ENCODE peak calls at places on chromosome 22, in eight cellular contexts. X is gastrocnemius medialis; Q is Peyer's patch; L is ovary; M is CD8-positive, alpha-beta memory T cell; K is CD4-positive, alpha-beta memory T cell; R is uterus; F is aorta. N is an unnamed sample. For H3K4me1, the result is how much of the 10 kb centered on the place peaks cover.

GRCh38 chr22:47854226-47854625 is 1091.8 kb downstream of the TBC1D22A start:
- DNase-seq in X (no peak), Q (no peak), L (no peak), M (no peak), K (no peak), R (no peak), F (no peak), N (no peak)

GRCh38 chr22:48826546-48826945 is 1001.1 kb downstream of the BRD1 start:
- DNase-seq in X (no peak), Q (no peak), L (no peak), M (no peak), K (no peak), R (no peak), F (no peak), N (peak)

GRCh38 chr22:35357883-35358621 is 22.8 kb upstream of the HMOX1 start:
- DNase-seq in X (no peak), Q (no peak), L (no peak), M (no peak), K (no peak), R (no peak), F (peak), N (no peak)

GRCh38 chr22:42397332-42398246 is 34.6 kb downstream of the NFAM1 start:
- DNase-seq in X (peak), Q (no peak), L (no peak), M (no peak), K (no peak), R (no peak), F (peak), N (peak)

GRCh38 chr22:49997221-49997599 is 15.4 kb downstream of the IL17REL start:
- DNase-seq in X (no peak), Q (peak), L (peak), M (no peak), K (no peak), R (no peak), F (no peak), N (peak)

GRCh38 chr22:43110927-43111623 is 525 bp downstream of the BIK start:
- DNase-seq in X (no peak), Q (peak), L (no peak), M (peak), K (peak), R (no peak), F (no peak), N (peak)

GRCh38 chr22:35648066-35649025 is at the start of gene APOL6:
- DNase-seq in X (no peak), Q (peak), L (peak), M (peak), K (peak), R (no peak), F (no peak), N (no peak)

GRCh38 chr22:46115388-46115678 is 35.0 kb upstream of the PPARA start:
- DNase-seq in X (no peak), Q (no peak), L (no peak), M (no peak), K (no peak), R (no peak), F (no peak), N (no peak)

GRCh38 chr22:44520695-44521094 is 22.7 kb upstream of the RTL6 start:
- DNase-seq in X (no peak), Q (no peak), L (no peak), M (no peak), K (no peak), R (no peak), F (no peak), N (no peak)

GRCh38 chr22:29152381-29153138 is 53.1 kb upstream of the EMID1 start:
- DNase-seq in X (peak), Q (no peak), L (peak), M (no peak), K (no peak), R (no peak), F (peak), N (no peak)

GRCh38 chr22:17606472-17606871 is 22.1 kb downstream of the ATP6V1E1 start:
- DNase-seq in X (no peak), Q (no peak), L (no peak), M (no peak), K (no peak), R (no peak), F (no peak), N (no peak)

GRCh38 chr22:47586038-47586437 is 823.6 kb downstream of the TBC1D22A start:
- DNase-seq in X (no peak), Q (no peak), L (no peak), M (no peak), K (no peak), R (no peak), F (no peak), N (no peak)

GRCh38 chr22:50701076-50701419 is 28.4 kb downstream of the SHANK3 start:
- DNase-seq in X (no peak), Q (no peak), L (no peak), M (no peak), K (no peak), R (no peak), F (no peak), N (peak)

GRCh38 chr22:48267681-48268080 is 1505.2 kb downstream of the TBC1D22A start:
- DNase-seq in X (no peak), Q (no peak), L (no peak), M (no peak), K (no peak), R (no peak), F (no peak), N (no peak)

GRCh38 chr22:50586416-50586815 is 3.8 kb upstream of the CHKB start:
- DNase-seq in X (no peak), Q (no peak), L (no peak), M (no peak), K (no peak), R (no peak), F (no peak), N (no peak)

GRCh38 chr22:48758021-48758561 is 1069.6 kb downstream of the BRD1 start:
- DNase-seq in X (no peak), Q (peak), L (peak), M (no peak), K (no peak), R (no peak), F (peak), N (no peak)

GRCh38 chr22:30250713-30251267 is 4.2 kb upstream of the LIF start:
- DNase-seq in X (no peak), Q (no peak), L (no peak), M (no peak), K (no peak), R (no peak), F (no peak), N (no peak)

GRCh38 chr22:24553597-24554315 is 1.2 kb downstream of the GUCD1 start:
- DNase-seq in X (peak), Q (peak), L (peak), M (no peak), K (no peak), R (peak), F (no peak), N (no peak)

GRCh38 chr22:28994522-28994921 is 67.1 kb downstream of the C22orf31 start:
- DNase-seq in X (no peak), Q (no peak), L (no peak), M (no peak), K (no peak), R (no peak), F (no peak), N (no peak)

GRCh38 chr22:44454113-44454769 is 43.8 kb downstream of the RTL6 start:
- DNase-seq in X (no peak), Q (peak), L (no peak), M (no peak), K (no peak), R (no peak), F (no peak), N (no peak)

DNA sequence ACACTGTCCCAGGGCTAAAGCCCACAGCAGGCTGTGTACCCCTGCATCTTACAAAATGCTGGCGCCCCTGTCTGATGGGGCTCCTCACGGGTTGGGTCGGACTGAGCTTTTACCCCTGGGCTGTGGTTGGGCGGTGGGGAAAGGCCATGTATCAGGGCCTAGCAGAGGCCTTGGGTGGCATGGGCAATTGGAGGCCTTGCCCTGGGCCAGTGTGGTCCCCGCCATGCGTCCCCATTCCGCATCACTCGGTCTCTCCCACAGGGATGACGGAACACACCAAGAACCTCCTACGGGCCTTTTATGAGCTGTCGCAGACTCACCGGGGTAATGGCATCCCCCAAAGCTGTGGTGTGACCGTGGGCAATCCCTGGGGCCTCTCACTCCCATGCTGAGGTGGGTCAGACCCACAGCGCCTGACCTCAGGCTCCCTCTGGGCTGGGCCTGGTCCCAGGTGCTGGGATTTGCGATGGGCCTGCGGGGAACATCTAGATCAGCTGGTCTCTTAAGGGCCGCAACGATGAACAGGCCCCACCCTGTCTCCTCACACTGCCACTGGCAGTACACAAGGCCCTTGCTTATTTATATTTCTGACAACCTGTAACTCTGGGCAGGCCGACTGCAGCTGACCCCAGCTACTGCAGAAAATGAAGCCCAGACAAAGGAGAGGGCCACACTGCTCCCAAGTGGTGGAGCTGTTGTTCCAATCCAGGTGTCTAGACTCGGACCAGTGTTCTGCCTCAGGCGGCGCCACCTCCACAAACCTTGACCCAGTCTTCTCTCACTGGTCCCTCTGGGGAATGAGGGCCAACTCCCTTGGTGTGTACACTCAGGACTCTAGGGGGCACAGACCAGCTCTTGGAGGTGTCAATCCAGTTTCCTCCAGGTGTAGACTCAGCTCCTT is 12.3 kb downstream of the SLC16A8 start:
- DNase-seq in X (no peak), Q (no peak), L (no peak), M (no peak), K (no peak), R (no peak), F (peak), N (peak)
- H3K4me3 ChIP-seq in X (no peak), Q (no peak), L (no peak), M (no peak), K (no peak), R (no peak), F (no peak), N (no peak)

DNA sequence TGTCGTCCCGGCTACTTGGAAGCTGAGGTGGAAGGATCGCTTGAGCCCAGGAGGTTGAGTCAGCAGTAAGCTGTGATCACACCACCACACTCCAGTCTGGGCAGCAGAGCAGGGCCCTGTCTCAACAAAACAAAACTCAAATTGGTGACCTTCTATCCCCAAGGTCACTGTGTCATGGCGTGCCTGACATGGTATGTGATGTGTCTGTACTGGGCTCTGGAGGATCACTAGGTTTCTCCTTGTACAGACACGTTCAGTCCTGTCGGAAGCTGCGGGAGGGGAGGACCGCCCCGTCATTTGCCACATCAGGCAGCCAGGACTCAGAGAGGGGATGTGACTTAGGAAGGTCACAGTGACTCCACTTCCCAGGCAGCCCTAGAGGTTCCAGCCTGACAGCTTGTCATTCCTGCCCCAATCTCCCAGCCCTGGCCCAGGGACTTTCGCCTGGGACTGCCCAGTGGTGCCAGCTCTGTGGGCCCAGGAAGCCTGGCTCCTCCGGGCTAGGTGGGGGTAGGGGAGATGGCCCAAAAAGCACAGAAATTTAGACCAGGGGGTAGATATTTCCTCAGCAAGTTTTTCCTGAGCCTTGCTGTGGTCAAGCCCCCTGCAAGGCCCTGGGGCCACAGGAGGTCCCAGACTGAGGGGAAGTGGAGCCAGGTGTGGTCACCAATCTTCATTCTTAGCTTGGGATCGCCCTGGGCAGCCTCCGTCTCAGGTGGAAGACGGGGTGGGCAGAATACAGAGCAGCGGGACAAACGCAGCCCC is 53.2 kb downstream of the TRIOBP start:
- DNase-seq in X (no peak), Q (no peak), L (no peak), M (no peak), K (no peak), R (no peak), F (peak), N (no peak)
- H3K4me1 ChIP-seq in X (half or more), Q (half or more), L (half or more), M (under half), K (under half), R (under half), F (under half), N (half or more)

DNA sequence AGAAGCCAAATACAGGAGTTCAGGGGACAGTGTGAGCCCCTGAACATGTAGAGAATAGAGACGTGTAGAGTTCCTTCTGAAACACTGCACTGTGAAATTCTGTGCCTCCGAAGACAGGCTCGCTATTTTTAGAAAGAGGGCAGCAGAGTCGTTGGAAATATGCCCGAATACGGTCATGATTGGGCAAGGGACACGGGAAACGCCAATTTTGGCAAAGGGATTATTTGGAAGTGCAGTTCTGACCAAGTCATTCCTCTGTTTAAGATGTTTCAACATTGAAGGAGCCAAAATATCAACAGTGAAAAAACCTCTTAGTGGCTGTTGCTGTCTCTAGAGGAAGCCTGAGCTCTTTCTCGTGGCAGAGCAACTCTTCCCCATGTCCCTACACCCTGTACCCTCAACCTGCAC is 9.5 kb upstream of the CBX6 start:
- DNase-seq in X (peak), Q (no peak), L (peak), M (no peak), K (no peak), R (peak), F (peak), N (no peak)
- H3K27ac ChIP-seq in X (peak), Q (peak), L (peak), M (no peak), K (no peak), R (peak), F (peak), N (peak)

DNA sequence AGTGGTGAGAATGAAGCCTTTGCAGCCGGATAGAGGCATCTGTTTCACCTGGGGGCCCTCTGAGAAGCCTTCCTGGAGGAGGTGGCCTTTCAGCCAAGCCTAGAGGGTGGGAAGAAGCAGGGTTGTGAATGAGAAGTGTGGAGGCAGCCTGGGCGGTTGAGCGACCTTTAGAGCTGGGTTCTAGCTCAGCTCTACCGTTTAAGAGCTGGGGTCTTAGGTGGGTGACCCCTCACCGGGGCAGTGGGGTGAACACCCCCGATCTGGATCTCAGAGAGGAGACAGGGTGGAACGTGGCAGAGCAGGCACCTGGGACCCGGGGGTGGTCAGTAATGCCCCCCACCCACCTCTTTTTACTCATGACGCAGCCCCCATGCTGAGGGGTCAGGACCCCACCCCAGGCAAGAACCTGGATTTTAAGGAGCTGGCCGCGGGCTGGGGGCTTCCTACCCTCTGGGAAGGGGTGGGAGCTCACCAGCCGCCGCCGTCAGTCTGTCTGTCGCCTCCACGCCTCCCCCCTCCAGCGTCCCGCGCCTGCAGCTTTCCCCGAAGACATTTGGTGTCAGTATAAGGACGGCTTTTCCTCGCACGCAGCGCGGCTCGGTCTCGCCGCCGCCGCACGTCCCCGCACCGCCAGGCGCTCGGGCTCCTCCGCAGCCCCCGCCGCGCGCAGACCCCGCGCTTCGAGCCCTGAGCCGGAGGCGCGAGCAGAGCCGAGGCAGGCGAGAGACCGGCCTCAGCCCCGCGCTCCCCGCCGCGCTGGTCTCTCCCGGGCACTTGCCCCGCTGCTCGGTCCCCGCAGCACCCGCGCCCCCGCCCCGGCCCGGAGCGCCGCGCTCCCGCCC is 13.4 kb upstream of the CACNA1I start:
- DNase-seq in X (no peak), Q (no peak), L (no peak), M (no peak), K (no peak), R (no peak), F (no peak), N (no peak)
- H3K4me3 ChIP-seq in X (no peak), Q (peak), L (no peak), M (no peak), K (no peak), R (no peak), F (no peak), N (no peak)

DNA sequence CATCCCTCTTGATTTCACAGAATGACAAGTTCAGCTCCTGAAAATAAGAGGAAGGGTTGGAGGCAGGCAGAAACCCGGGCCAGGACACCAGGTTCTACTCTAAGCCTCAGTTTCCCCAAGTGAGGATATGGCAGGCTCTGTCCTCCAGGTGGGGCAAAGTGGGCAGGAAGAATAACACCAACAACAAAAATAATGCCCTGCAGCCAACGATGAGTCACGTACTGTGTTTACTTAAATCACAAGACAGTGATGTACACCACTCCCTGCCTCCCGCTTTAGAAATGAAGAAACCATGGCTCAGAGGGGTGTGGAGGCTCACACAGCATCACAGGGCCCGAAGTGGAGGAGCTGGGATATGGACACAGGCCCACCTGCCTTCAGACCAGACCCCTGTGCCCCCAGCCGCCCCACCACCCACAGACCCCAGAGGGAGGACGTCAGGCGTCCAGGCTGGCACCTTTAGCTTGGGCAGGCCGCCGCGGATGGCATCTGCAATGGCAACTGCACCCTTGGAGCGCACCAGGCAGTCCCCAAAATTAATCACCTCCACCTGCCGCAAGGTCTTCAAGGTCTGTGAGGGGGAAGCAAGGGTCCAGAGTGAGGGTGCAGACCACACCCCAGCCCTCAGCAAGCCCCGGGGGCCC is 15.6 kb upstream of the CHADL start:
- DNase-seq in X (no peak), Q (no peak), L (no peak), M (no peak), K (no peak), R (no peak), F (no peak), N (no peak)
- H3K4me1 ChIP-seq in X (under half), Q (under half), L (under half), M (under half), K (under half), R (under half), F (under half), N (under half)

GRCh38 chr22:27269751-27270586 is 531.6 kb downstream of the MN1 start:
- DNase-seq in X (no peak), Q (no peak), L (no peak), M (no peak), K (no peak), R (no peak), F (no peak), N (no peak)
- H3K27ac ChIP-seq in X (no peak), Q (no peak), L (no peak), M (no peak), K (no peak), R (no peak), F (no peak), N (no peak)

GRCh38 chr22:20430101-20430640 is 7.5 kb downstream of the SCARF2 start:
- DNase-seq in X (no peak), Q (peak), L (no peak), M (no peak), K (no peak), R (no peak), F (no peak), N (no peak)
- H3K4me3 ChIP-seq in X (no peak), Q (peak), L (no peak), M (peak), K (peak), R (no peak), F (no peak), N (peak)

GRCh38 chr22:37223965-37224551 is 11.8 kb upstream of the SSTR3 start:
- DNase-seq in X (no peak), Q (no peak), L (no peak), M (no peak), K (no peak), R (no peak), F (no peak), N (no peak)
- H3K4me1 ChIP-seq in X (under half), Q (under half), L (under half), M (half or more), K (half or more), R (under half), F (under half), N (under half)

N was measured in left lung.